ENCODE peak calls at places on chromosomes 5 and 9, in eight cellular contexts. G is cardiac fibroblast, Q is fibroblast of the aortic adventitia, V is fibroblast of lung, R is endothelial cell, I is lower lobe of right lung, N is astrocyte of the spinal cord, D is bronchial epithelial cell. Z is an unnamed sample.

GRCh38 chr9:116547729-116548426 is 139.2 kb upstream of the TRIM32 start:
- DNase-seq in G (no peak), Q (no peak), V (no peak), R (no peak), I (no peak), N (no peak), D (no peak), Z (no peak)

GRCh38 chr9:2261421-2262103 is 246.4 kb downstream of the SMARCA2 start:
- DNase-seq in G (no peak), Q (no peak), V (no peak), R (no peak), I (no peak), N (no peak), D (peak; percentile 52), Z (no peak)

GRCh38 chr9:114007991-114008666 is 70.0 kb downstream of the AMBP start:
- DNase-seq in G (no peak), Q (no peak), V (no peak), R (peak; percentile 1), I (peak; percentile 28), N (no peak), D (no peak), Z (no peak)

GRCh38 chr5:172004824-172005237 is 1.6 kb downstream of the FBXW11 start:
- DNase-seq in G (peak; percentile 29), Q (peak; percentile 35), V (peak; percentile 39), R (no peak), I (no peak), N (peak; percentile 30), D (peak; percentile 12), Z (peak; percentile 72)

GRCh38 chr5:115432691-115433090 is 111.9 kb downstream of the FEM1C start:
- DNase-seq in G (no peak), Q (peak; percentile 33), V (peak; percentile 76), R (no peak), I (no peak), N (peak; percentile 47), D (no peak), Z (no peak)

GRCh38 chr5:9194509-9194908 is 351.4 kb downstream of the SEMA5A start:
- DNase-seq in G (peak; percentile 69), Q (peak; percentile 84), V (peak; percentile 83), R (no peak), I (no peak), N (peak; percentile 65), D (no peak), Z (no peak)

GRCh38 chr9:133994359-133995011 is 2.4 kb upstream of the VAV2 start:
- DNase-seq in G (peak; percentile 70), Q (peak; percentile 66), V (peak; percentile 45), R (peak; percentile 95), I (peak; percentile 83), N (peak; percentile 63), D (peak; percentile 38), Z (peak; percentile 81)

GRCh38 chr9:14441976-14442651 is 128.2 kb upstream of the NFIB start:
- DNase-seq in G (peak; percentile 34), Q (peak; percentile 13), V (no peak), R (peak; percentile 64), I (no peak), N (no peak), D (no peak), Z (no peak)

GRCh38 chr9:121837113-121838010 is 185.9 kb downstream of the DAB2IP start:
- DNase-seq in G (peak; percentile 49), Q (peak; percentile 39), V (peak; percentile 29), R (no peak), I (no peak), N (peak; percentile 31), D (no peak), Z (no peak)

GRCh38 chr9:136386018-136386417 is 12.5 kb upstream of the CARD9 start:
- DNase-seq in G (no peak), Q (no peak), V (peak; percentile 49), R (no peak), I (no peak), N (no peak), D (no peak), Z (no peak)

GRCh38 chr9:124767830-124768229 is 3.3 kb downstream of the NR6A1 start:
- DNase-seq in G (no peak), Q (no peak), V (no peak), R (no peak), I (no peak), N (no peak), D (no peak), Z (no peak)

GRCh38 chr9:124766326-124766725 is 4.8 kb downstream of the NR6A1 start:
- DNase-seq in G (no peak), Q (no peak), V (no peak), R (no peak), I (no peak), N (no peak), D (no peak), Z (no peak)

GRCh38 chr9:124768275-124768674 is 2.8 kb downstream of the NR6A1 start:
- DNase-seq in G (no peak), Q (no peak), V (no peak), R (no peak), I (no peak), N (no peak), D (no peak), Z (no peak)

GRCh38 chr9:124765439-124765835 is 5.7 kb downstream of the NR6A1 start:
- DNase-seq in G (no peak), Q (no peak), V (no peak), R (no peak), I (no peak), N (no peak), D (no peak), Z (no peak)

GRCh38 chr9:124766815-124767554 is 4.1 kb downstream of the NR6A1 start:
- DNase-seq in G (no peak), Q (no peak), V (no peak), R (no peak), I (no peak), N (no peak), D (no peak), Z (no peak)
- TF ChIP-seq CTCF in G (peak; percentile 18), Q (no peak), V (no peak), R (no peak), I (no peak), N (no peak), D (peak; percentile 19), Z (peak; percentile 25)

GRCh38 chr5:122901346-122901745 is 55.9 kb downstream of the SNX24 start:
- DNase-seq in G (no peak), Q (no peak), V (no peak), R (no peak), I (no peak), N (no peak), D (no peak), Z (no peak)

GRCh38 chr5:122896598-122897282 is 51.3 kb downstream of the SNX24 start:
- DNase-seq in G (peak; percentile 56), Q (peak; percentile 68), V (peak; percentile 20), R (no peak), I (no peak), N (peak; percentile 34), D (peak; percentile 25), Z (no peak)

GRCh38 chr5:122902263-122902662 is 56.9 kb downstream of the SNX24 start:
- DNase-seq in G (no peak), Q (no peak), V (no peak), R (no peak), I (no peak), N (no peak), D (no peak), Z (no peak)

GRCh38 chr5:122895141-122895540 is 49.7 kb downstream of the SNX24 start:
- DNase-seq in G (no peak), Q (no peak), V (no peak), R (no peak), I (no peak), N (no peak), D (no peak), Z (no peak)

DNA sequence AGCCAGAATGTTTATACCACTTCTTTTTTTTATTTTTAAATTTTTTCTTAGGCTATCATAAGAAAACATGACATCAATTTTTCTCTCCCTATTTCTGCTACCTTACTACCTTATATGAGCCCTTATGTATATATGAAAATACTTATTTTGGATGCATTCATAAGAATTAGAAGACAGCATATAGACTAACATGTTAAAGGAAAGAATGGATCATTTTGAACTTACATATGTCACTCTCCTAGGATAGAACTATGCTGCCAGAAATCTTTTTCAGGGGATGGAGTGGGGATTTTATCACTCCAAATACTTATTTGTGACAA is 51.8 kb downstream of the SNX24 start:
- DNase-seq in G (no peak), Q (no peak), V (no peak), R (no peak), I (no peak), N (no peak), D (no peak), Z (no peak)
- TF ChIP-seq CTCF in G (no peak), Q (no peak), V (no peak), R (no peak), I (no peak), N (no peak), D (no peak), Z (no peak)

GRCh38 chr9:98410185-98410697 is 154.8 kb upstream of the TBC1D2 start:
- DNase-seq in G (peak; percentile 85), Q (peak; percentile 90), V (peak; percentile 86), R (peak; percentile 41), I (no peak), N (peak; percentile 54), D (peak; percentile 47), Z (no peak)
- TF ChIP-seq CTCF in G (peak; percentile 63), Q (peak; percentile 76), V (peak; percentile 57), R (no peak), I (peak; percentile 11), N (peak; percentile 42), D (peak; percentile 22), Z (no peak)

GRCh38 chr5:32174011-32174866 is at the start of gene GOLPH3:
- DNase-seq in G (peak; percentile 87), Q (peak; percentile 78), V (peak; percentile 86), R (peak; percentile 95), I (peak; percentile 97), N (peak; percentile 89), D (peak; percentile 64), Z (peak; percentile 97)
- TF ChIP-seq CTCF in G (no peak), Q (peak; percentile 12), V (no peak), R (no peak), I (peak; percentile 26), N (no peak), D (no peak), Z (no peak)

Z was measured in activated CD8-positive, alpha-beta T cell treated with anti-CD3 and anti-CD28 coated beads for 36 hours.